ENCODE peak calls at places on chromosome 1, in four cellular contexts. One of them, this sample, is unnamed.

GRCh38 chr1:197171531-197171930 is 25.1 kb upstream of the ASPM start:
- DNase-seq in WERI-Rb-1: no peak
- DNase-seq in epithelial cell of prostate: no peak
- DNase-seq in immature natural killer cell: no peak
- DNase-seq in this sample: peak

GRCh38 chr1:10980094-10980577 is 32.3 kb upstream of the TARDBP start:
- DNase-seq in WERI-Rb-1: no peak
- DNase-seq in epithelial cell of prostate: peak
- DNase-seq in immature natural killer cell: no peak
- DNase-seq in this sample: peak

GRCh38 chr1:22418852-22419480 is 32.7 kb upstream of the ZBTB40 start:
- DNase-seq in WERI-Rb-1: no peak
- DNase-seq in epithelial cell of prostate: no peak
- DNase-seq in immature natural killer cell: no peak
- DNase-seq in this sample: peak

GRCh38 chr1:57411262-57411661 is 12.6 kb downstream of the DAB1 start:
- DNase-seq in WERI-Rb-1: no peak
- DNase-seq in epithelial cell of prostate: no peak
- DNase-seq in immature natural killer cell: no peak
- DNase-seq in this sample: no peak

GRCh38 chr1:160084771-160085321 is 3.5 kb downstream of the KCNJ9 start:
- DNase-seq in WERI-Rb-1: no peak
- DNase-seq in epithelial cell of prostate: no peak
- DNase-seq in immature natural killer cell: no peak
- DNase-seq in this sample: no peak

GRCh38 chr1:29673669-29674624 is 437.6 kb downstream of the PTPRU start:
- DNase-seq in WERI-Rb-1: no peak
- DNase-seq in epithelial cell of prostate: no peak
- DNase-seq in immature natural killer cell: no peak
- DNase-seq in this sample: no peak

GRCh38 chr1:103250441-103250861 is 142.1 kb upstream of the COL11A1 start:
- DNase-seq in WERI-Rb-1: no peak
- DNase-seq in epithelial cell of prostate: no peak
- DNase-seq in immature natural killer cell: no peak
- DNase-seq in this sample: no peak

GRCh38 chr1:225811622-225812487 is 1.9 kb downstream of the EPHX1 start:
- DNase-seq in WERI-Rb-1: peak
- DNase-seq in epithelial cell of prostate: no peak
- DNase-seq in immature natural killer cell: no peak
- DNase-seq in this sample: no peak

GRCh38 chr1:213135572-213135971 is 84.5 kb downstream of the RPS6KC1 start:
- DNase-seq in WERI-Rb-1: no peak
- DNase-seq in epithelial cell of prostate: no peak
- DNase-seq in immature natural killer cell: no peak
- DNase-seq in this sample: peak

GRCh38 chr1:111882537-111882936 is 106.9 kb downstream of the KCND3 start:
- DNase-seq in WERI-Rb-1: peak
- DNase-seq in epithelial cell of prostate: no peak
- DNase-seq in immature natural killer cell: no peak
- DNase-seq in this sample: no peak

GRCh38 chr1:14340244-14340800 is 258.2 kb upstream of the KAZN start:
- DNase-seq in WERI-Rb-1: no peak
- DNase-seq in epithelial cell of prostate: no peak
- DNase-seq in immature natural killer cell: no peak
- DNase-seq in this sample: no peak

GRCh38 chr1:221392453-221392852 is 349.4 kb downstream of the DUSP10 start:
- DNase-seq in WERI-Rb-1: no peak
- DNase-seq in epithelial cell of prostate: no peak
- DNase-seq in immature natural killer cell: no peak
- DNase-seq in this sample: peak

GRCh38 chr1:47693115-47693514 is 255.3 kb downstream of the FOXD2 start:
- DNase-seq in WERI-Rb-1: no peak
- DNase-seq in epithelial cell of prostate: no peak
- DNase-seq in immature natural killer cell: no peak
- DNase-seq in this sample: no peak

GRCh38 chr1:55322842-55323241 is 107.7 kb upstream of the USP24 start:
- DNase-seq in WERI-Rb-1: no peak
- DNase-seq in epithelial cell of prostate: no peak
- DNase-seq in immature natural killer cell: no peak
- DNase-seq in this sample: no peak

This sample was measured in cardiac muscle cell.